ENCODE peak calls at places on chromosome 18, in seven cellular contexts. D is endodermal cell, U is GM12865, N is OCI-LY7, C is upper lobe of left lung, V is lower leg skin, J is H1. A is an unnamed sample.

GRCh38 chr18:28728891-28729290 is 552.0 kb upstream of the CDH2 start:
- DNase-seq in U (no peak), V (no peak), C (no peak), J (no peak), N (no peak), D (no peak), A (no peak)

GRCh38 chr18:49565656-49566055 is 3.8 kb downstream of the LIPG start:
- DNase-seq in D (no peak), C (peak), U (no peak), V (no peak), J (no peak), N (no peak), A (no peak)

GRCh38 chr18:9617006-9617542 is 2.7 kb upstream of the PPP4R1 start:
- DNase-seq in V (no peak), D (no peak), N (no peak), U (no peak), C (no peak), J (no peak), A (no peak)

GRCh38 chr18:49050462-49050861 is 99.7 kb upstream of the SMAD7 start:
- DNase-seq in V (no peak), D (no peak), U (no peak), J (no peak), C (no peak), N (no peak), A (no peak)

GRCh38 chr18:11203998-11204397 is 54.6 kb upstream of the PIEZO2 start:
- DNase-seq in J (no peak), U (no peak), V (no peak), D (no peak), C (no peak), N (no peak), A (no peak)

GRCh38 chr18:45081579-45082181 is 401.0 kb downstream of the SETBP1 start:
- DNase-seq in D (no peak), U (no peak), J (no peak), C (no peak), V (no peak), N (no peak), A (no peak)

GRCh38 chr18:13918898-13919297 is 3.6 kb upstream of the MC2R start:
- DNase-seq in V (no peak), N (no peak), C (no peak), D (no peak), U (no peak), J (no peak), A (no peak)

GRCh38 chr18:23115683-23116096 is 19.6 kb upstream of the CABLES1 start:
- DNase-seq in J (no peak), V (no peak), U (no peak), D (no peak), N (no peak), C (no peak), A (peak)

GRCh38 chr18:79962835-79963657 is 1.4 kb upstream of the HSBP1L1 start:
- DNase-seq in J (no peak), U (peak), D (no peak), C (peak), N (no peak), V (no peak), A (no peak)

GRCh38 chr18:42192251-42193248 is 237.5 kb downstream of the PIK3C3 start:
- DNase-seq in V (no peak), D (no peak), N (no peak), U (no peak), C (no peak), J (no peak), A (no peak)

GRCh38 chr18:42644729-42645131 is 470.8 kb downstream of the RIT2 start:
- DNase-seq in J (no peak), V (no peak), D (no peak), U (no peak), N (no peak), C (no peak), A (no peak)

GRCh38 chr18:54149078-54149697 is 75.3 kb downstream of the MBD2 start:
- DNase-seq in V (peak), D (peak), N (no peak), J (no peak), U (peak), C (peak), A (peak)

GRCh38 chr18:55884498-55884897 is 296.5 kb upstream of the TCF4 start:
- DNase-seq in J (no peak), V (no peak), U (no peak), D (no peak), C (no peak), N (no peak), A (no peak)

GRCh38 chr18:59566507-59566906 is 130.7 kb downstream of the CCBE1 start:
- DNase-seq in U (no peak), V (no peak), C (no peak), N (no peak), J (no peak), D (no peak), A (peak)

GRCh38 chr18:41700435-41700834 is 254.6 kb upstream of the PIK3C3 start:
- DNase-seq in U (no peak), D (no peak), J (no peak), V (no peak), N (no peak), C (no peak), A (no peak)

GRCh38 chr18:43129946-43130523 is 14.6 kb upstream of the RIT2 start:
- DNase-seq in J (no peak), U (no peak), D (no peak), N (no peak), V (no peak), C (no peak), A (no peak)

GRCh38 chr18:59906203-59906602 is 6.4 kb downstream of the PMAIP1 start:
- DNase-seq in C (no peak), V (no peak), J (no peak), D (no peak), N (no peak), U (peak), A (no peak)

GRCh38 chr18:9137168-9138066 is 836 bp downstream of the ANKRD12 start:
- DNase-seq in J (peak), C (peak), D (peak), N (peak), U (peak), V (peak), A (peak)

GRCh38 chr18:58535340-58536186 is 93.3 kb downstream of the ALPK2 start:
- DNase-seq in D (peak), V (no peak), N (no peak), C (peak), J (no peak), U (peak), A (no peak)

GRCh38 chr18:59455728-59456276 is 96.7 kb upstream of the LMAN1 start:
- DNase-seq in D (no peak), J (no peak), V (no peak), C (no peak), U (no peak), N (no peak), A (no peak)

GRCh38 chr18:46429649-46430224 is 227.3 kb downstream of the LOXHD1 start:
- DNase-seq in U (no peak), C (no peak), J (no peak), D (no peak), N (no peak), V (no peak), A (no peak)

GRCh38 chr18:46434629-46435028 is 222.4 kb downstream of the LOXHD1 start:
- DNase-seq in D (no peak), U (no peak), N (no peak), J (no peak), C (no peak), V (no peak), A (no peak)

GRCh38 chr18:46429130-46429529 is 227.9 kb downstream of the LOXHD1 start:
- DNase-seq in C (no peak), J (no peak), U (no peak), N (no peak), D (no peak), V (no peak), A (no peak)

GRCh38 chr18:46433121-46433826 is 223.7 kb downstream of the LOXHD1 start:
- DNase-seq in N (no peak), V (no peak), J (peak), C (no peak), U (no peak), D (peak), A (no peak)

GRCh38 chr18:46431522-46432171 is 225.4 kb downstream of the LOXHD1 start:
- DNase-seq in V (no peak), C (no peak), N (no peak), U (no peak), J (no peak), D (no peak), A (no peak)
- H3K4me3 ChIP-seq in V (no peak), C (no peak), N (no peak), U (no peak), J (no peak), D (no peak), A (no peak)

GRCh38 chr18:35441857-35442595 is 55.7 kb downstream of the INO80C start:
- DNase-seq in D (no peak), C (no peak), V (no peak), N (peak), J (no peak), U (no peak), A (no peak)
- TF ChIP-seq CTCF in D (peak), C (no peak), V (no peak), N (no peak), J (no peak), U (no peak), A (no peak)

DNA sequence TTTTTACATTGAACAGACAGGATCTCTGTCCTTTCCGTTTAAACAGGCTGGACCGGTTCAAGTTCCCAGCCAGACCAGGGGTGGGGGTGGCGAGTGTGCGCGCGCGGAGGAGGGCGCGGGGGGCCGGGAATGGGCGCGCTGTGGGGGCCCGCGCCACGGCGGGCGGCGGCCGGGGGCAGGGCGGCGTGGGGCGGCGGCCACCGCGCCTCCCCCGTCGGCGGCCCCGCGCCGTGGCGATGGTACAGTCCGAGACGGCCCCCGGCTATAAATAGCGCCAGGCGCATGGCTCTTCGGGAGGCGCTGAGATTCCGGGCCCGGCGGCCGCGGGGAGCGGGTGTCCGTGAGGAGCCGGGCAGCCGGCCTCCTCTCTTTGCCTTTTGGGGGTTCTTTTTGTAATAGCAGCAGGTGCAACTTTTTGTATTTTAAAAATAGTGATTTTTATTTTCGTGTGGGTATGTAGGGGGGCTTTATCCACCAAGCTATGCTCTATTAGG is 434 bp upstream of the CELF4 start:
- DNase-seq in D (peak), N (no peak), J (peak), U (no peak), V (no peak), C (no peak), A (no peak)
- H3K4me3 ChIP-seq in D (peak), N (no peak), J (peak), U (no peak), V (no peak), C (peak), A (peak)

GRCh38 chr18:35028556-35028955 is 12.7 kb upstream of the MAPRE2 start:
- DNase-seq in U (no peak), N (no peak), V (no peak), J (no peak), D (no peak), C (no peak), A (no peak)

GRCh38 chr18:35027206-35027605 is 14.0 kb upstream of the MAPRE2 start:
- DNase-seq in J (no peak), N (no peak), V (no peak), U (no peak), D (no peak), C (no peak), A (no peak)

GRCh38 chr18:35024196-35024595 is 17.0 kb upstream of the MAPRE2 start:
- DNase-seq in J (no peak), U (no peak), C (no peak), N (no peak), D (no peak), V (no peak), A (no peak)

GRCh38 chr18:35024965-35025364 is 16.2 kb upstream of the MAPRE2 start:
- DNase-seq in U (no peak), D (no peak), C (peak), N (no peak), V (peak), J (no peak), A (peak)

GRCh38 chr18:35026407-35027061 is 14.7 kb upstream of the MAPRE2 start:
- DNase-seq in C (no peak), U (peak), V (no peak), D (peak), N (peak), J (no peak), A (no peak)
- TF ChIP-seq CTCF in C (peak), U (peak), V (no peak), D (peak), N (peak), J (peak), A (no peak)

GRCh38 chr18:36348331-36348730 is 50.8 kb downstream of the FHOD3 start:
- DNase-seq in D (no peak), V (no peak), J (no peak), C (no peak), N (no peak), U (no peak), A (no peak)
- H3K4me3 ChIP-seq in D (no peak), V (no peak), J (no peak), C (no peak), N (no peak), U (no peak), A (no peak)

DNA sequence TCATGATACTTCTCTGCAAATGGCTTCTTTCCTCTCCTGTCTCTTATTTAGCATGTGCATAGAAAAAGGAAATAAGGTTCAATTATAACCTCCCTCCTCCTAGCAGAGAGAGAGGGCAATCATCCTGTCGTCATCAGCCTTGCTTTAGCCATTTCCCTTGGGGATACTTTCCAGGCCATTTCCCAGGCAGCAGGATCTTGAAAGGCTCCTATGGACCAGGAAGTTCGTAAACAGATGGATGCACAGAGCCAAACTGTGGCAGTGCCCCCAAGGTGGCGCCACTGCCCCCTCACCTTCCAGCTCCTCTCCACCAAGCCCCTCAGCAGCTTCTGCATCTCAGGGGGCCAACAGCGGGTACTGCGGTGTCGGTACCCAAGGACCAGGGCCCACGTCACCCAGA is 157.4 kb downstream of the DTNA start:
- DNase-seq in U (no peak), C (no peak), J (peak), V (no peak), N (peak), D (peak), A (no peak)
- TF ChIP-seq CTCF in U (no peak), C (no peak), J (peak), V (no peak), N (peak), D (peak), A (peak)

DNA sequence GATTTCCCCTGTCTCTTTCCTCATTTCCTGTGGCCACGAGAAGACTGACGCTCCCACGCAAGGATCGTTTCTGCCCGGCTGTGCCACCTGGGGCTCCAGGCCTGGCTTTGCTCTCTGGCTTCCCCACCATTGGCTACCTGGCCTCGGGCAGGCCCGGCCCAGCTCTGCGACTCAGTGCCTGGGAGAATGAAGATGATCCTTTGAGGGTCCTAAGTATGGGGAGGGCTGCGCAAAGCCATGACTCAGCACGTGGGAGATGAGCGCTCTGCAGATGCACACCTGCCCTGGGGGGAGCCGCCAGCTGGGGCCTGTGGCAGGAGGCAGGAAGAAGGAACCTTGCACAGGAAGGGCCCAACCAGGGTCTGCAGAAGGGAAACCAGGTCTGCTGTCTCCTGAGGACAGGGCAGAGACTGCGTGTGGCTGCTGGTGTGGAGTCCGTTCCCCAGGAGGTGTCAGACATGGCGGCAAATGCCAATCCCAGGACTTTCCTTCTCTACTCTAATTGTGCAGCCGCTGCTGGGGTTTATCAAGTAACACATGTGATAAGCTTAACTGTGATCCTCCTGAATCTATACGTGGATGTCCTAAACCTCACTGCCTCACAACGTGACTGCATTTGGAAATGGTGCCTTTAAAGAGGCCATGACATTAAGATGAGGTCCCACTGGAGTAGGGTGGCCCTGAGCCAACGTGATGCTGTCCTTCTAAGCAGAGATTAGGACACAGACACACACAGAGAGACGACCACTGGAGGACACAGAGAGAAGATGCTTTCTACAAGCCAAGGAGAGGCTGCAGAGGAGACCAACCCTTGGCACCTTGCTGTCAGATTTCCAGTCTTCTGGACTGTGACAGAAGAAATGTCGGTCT is 32.8 kb downstream of the MBP start:
- DNase-seq in V (no peak), U (peak), N (peak), J (no peak), C (peak), D (peak), A (no peak)
- H3K4me3 ChIP-seq in V (no peak), U (no peak), N (peak), J (no peak), C (no peak), D (no peak), A (no peak)

GRCh38 chr18:32380559-32380958 is 90.1 kb downstream of the GAREM1 start:
- DNase-seq in V (no peak), C (no peak), J (no peak), N (peak), D (no peak), U (no peak), A (no peak)
- TF ChIP-seq CTCF in V (no peak), C (no peak), J (peak), N (peak), D (peak), U (no peak), A (no peak)